ENCODE peak calls at places on chromosomes 13 and 19, in five cellular contexts. Y, Z, T, D and U are unnamed samples.

GRCh38 chr13:89910166-89910565 is 1437.3 kb upstream of the MIR17HG start:
- DNase-seq in D (no peak), Y (no peak), Z (no peak), T (no peak), U (no peak)

GRCh38 chr13:70191034-70191433 is 82.8 kb upstream of the KLHL1 start:
- DNase-seq in Z (no peak), T (no peak), D (no peak), Y (no peak), U (no peak)

GRCh38 chr19:4338441-4339350 is at the start of gene STAP2:
- DNase-seq in D (no peak), T (peak), Y (peak), Z (no peak), U (no peak)

GRCh38 chr19:54333586-54334298 is 5.2 kb downstream of the LILRA4 start:
- DNase-seq in Y (no peak), Z (no peak), D (no peak), T (no peak), U (no peak)

GRCh38 chr19:50882188-50882587 is 8.9 kb downstream of the KLK2 start:
- DNase-seq in Z (no peak), Y (no peak), T (no peak), D (no peak), U (no peak)

GRCh38 chr19:58453743-58454142 is 2.3 kb downstream of the ZNF324B start:
- DNase-seq in T (no peak), Z (no peak), Y (no peak), D (no peak), U (no peak)

GRCh38 chr19:8005534-8006256 is at the start of gene ELAVL1:
- DNase-seq in Y (no peak), D (peak), Z (peak), T (peak), U (peak)

GRCh38 chr13:37225414-37226047 is 120.1 kb upstream of the CSNK1A1L start:
- DNase-seq in D (no peak), T (no peak), Z (no peak), Y (no peak), U (no peak)

GRCh38 chr13:46372071-46372470 is 15.0 kb downstream of the RUBCNL start:
- DNase-seq in T (no peak), D (no peak), Z (no peak), Y (no peak), U (no peak)

GRCh38 chr13:52414963-52415362 is 9.0 kb upstream of the THSD1 start:
- DNase-seq in Z (no peak), T (no peak), Y (no peak), D (no peak), U (no peak)

GRCh38 chr13:114047358-114047881 is 73.5 kb upstream of the C13orf46 start:
- DNase-seq in Y (peak), T (no peak), D (no peak), Z (no peak), U (no peak)

GRCh38 chr13:19782049-19782726 is 557 bp downstream of the PSPC1 start:
- DNase-seq in Z (no peak), D (peak), T (peak), Y (no peak), U (peak)

GRCh38 chr13:99281811-99282263 is 23.7 kb upstream of the GPR18 start:
- DNase-seq in T (peak), D (peak), Y (no peak), Z (no peak), U (peak)

GRCh38 chr13:37194428-37194861 is 89.0 kb upstream of the CSNK1A1L start:
- DNase-seq in Y (no peak), T (no peak), D (no peak), Z (no peak), U (no peak)

GRCh38 chr13:73325351-73326214 is 266.8 kb downstream of the KLF5 start:
- DNase-seq in T (no peak), Z (no peak), Y (peak), D (no peak), U (no peak)

GRCh38 chr19:55621673-55622231 is 2.6 kb downstream of the ZNF784 start:
- DNase-seq in Y (no peak), D (no peak), T (no peak), Z (no peak), U (no peak)

GRCh38 chr19:44598355-44598754 is 15.0 kb upstream of the IGSF23 start:
- DNase-seq in Z (no peak), Y (no peak), T (no peak), D (no peak), U (no peak)

GRCh38 chr13:102073251-102073650 is 328.6 kb downstream of the FGF14 start:
- DNase-seq in Z (no peak), T (no peak), Y (no peak), D (no peak), U (no peak)

GRCh38 chr13:67408823-67409222 is 178.7 kb upstream of the PCDH9 start:
- DNase-seq in D (no peak), Y (peak), T (no peak), Z (no peak), U (no peak)

GRCh38 chr13:110771194-110771593 is 57.7 kb downstream of the ING1 start:
- DNase-seq in Y (no peak), Z (no peak), T (no peak), D (no peak), U (no peak)

GRCh38 chr13:101053289-101053688 is 363.0 kb downstream of the NALCN start:
- DNase-seq in Z (no peak), T (no peak), D (no peak), Y (peak), U (no peak)

GRCh38 chr13:34452831-34453230 is 489.2 kb upstream of the NBEA start:
- DNase-seq in D (no peak), T (no peak), Y (no peak), Z (no peak), U (no peak)

GRCh38 chr19:46381346-46381745 is 32.0 kb downstream of the CCDC8 start:
- DNase-seq in Y (no peak), Z (no peak), T (no peak), D (no peak), U (no peak)

GRCh38 chr19:18445252-18445948 is 7.5 kb upstream of the ISYNA1 start:
- DNase-seq in Z (no peak), T (no peak), Y (no peak), D (no peak), U (no peak)

GRCh38 chr19:1258161-1258492 is 9.7 kb downstream of the MIDN start:
- DNase-seq in Y (no peak), T (no peak), D (no peak), Z (no peak), U (no peak)

GRCh38 chr13:35760678-35761308 is 284.3 kb upstream of the MAB21L1 start:
- DNase-seq in T (no peak), Y (no peak), D (no peak), Z (no peak), U (no peak)

GRCh38 chr19:10290876-10291553 is 1.3 kb downstream of the ICAM5 start:
- DNase-seq in T (peak), Y (no peak), D (no peak), Z (no peak), U (no peak)

GRCh38 chr13:40803316-40803715 is 13.9 kb downstream of the SLC25A15 start:
- DNase-seq in D (no peak), T (no peak), Y (no peak), Z (no peak), U (no peak)

GRCh38 chr13:40508112-40508511 is 158.3 kb downstream of the FOXO1 start:
- DNase-seq in Z (no peak), D (no peak), Y (peak), T (no peak), U (no peak)

GRCh38 chr19:38162632-38163031 is 61.4 kb downstream of the DPF1 start:
- DNase-seq in D (no peak), Y (no peak), Z (no peak), T (no peak), U (no peak)